ENCODE peak calls at places on chromosomes 6 and 20, in nine cellular contexts. A is colonic mucosa, U is cardiac muscle cell, N is IMR-90, Y is Caco-2, Z is HCT116, G is left lung, T is mammary epithelial cell, H is left ventricle myocardium inferior. E is an unnamed sample. For H3K4me1, the result is how much of the 10 kb centered on the place peaks cover.

GRCh38 chr6:56887086-56887485 is 67.8 kb upstream of the BEND6 start:
- DNase-seq in G (no peak), T (no peak), Z (no peak), N (no peak), H (no peak), A (no peak), Y (no peak), U (no peak), E (no peak)

GRCh38 chr6:11096109-11096508 is 2.5 kb downstream of the SMIM13 start:
- DNase-seq in H (no peak), Y (peak), G (no peak), A (peak), U (peak), T (peak), N (peak), Z (peak), E (no peak)

GRCh38 chr6:163355471-163355991 is 59.0 kb upstream of the QKI start:
- DNase-seq in G (peak), H (peak), Y (no peak), U (peak), T (peak), N (peak), A (peak), Z (no peak), E (peak)

GRCh38 chr20:4604580-4604979 is 117.1 kb upstream of the PRND start:
- DNase-seq in U (no peak), N (no peak), T (no peak), Y (no peak), Z (no peak), G (no peak), H (no peak), A (no peak), E (no peak)

GRCh38 chr6:150865406-150866146 is at the start of gene MTHFD1L:
- DNase-seq in N (peak), G (peak), T (peak), Z (peak), A (peak), Y (peak), U (peak), H (peak), E (peak)

GRCh38 chr6:107275330-107275865 is 160.1 kb upstream of the BEND3 start:
- DNase-seq in A (no peak), H (no peak), N (peak), Y (peak), U (peak), Z (no peak), T (no peak), G (no peak), E (no peak)

GRCh38 chr20:22921595-22922421 is 113.3 kb upstream of the SSTR4 start:
- DNase-seq in Z (no peak), T (peak), N (peak), U (peak), H (no peak), Y (no peak), G (no peak), A (no peak), E (no peak)

GRCh38 chr6:43855247-43855646 is 85.2 kb downstream of the VEGFA start:
- DNase-seq in A (no peak), Z (no peak), G (no peak), H (no peak), Y (no peak), N (no peak), T (no peak), U (no peak), E (no peak)

GRCh38 chr20:3690413-3690812 is 8.6 kb upstream of the ADAM33 start:
- DNase-seq in N (no peak), H (no peak), U (no peak), A (no peak), T (no peak), Z (no peak), G (no peak), Y (no peak), E (no peak)

GRCh38 chr6:139336488-139336887 is 38.0 kb downstream of the CITED2 start:
- DNase-seq in A (no peak), H (peak), T (peak), Y (no peak), N (peak), U (peak), Z (no peak), G (peak), E (peak)

GRCh38 chr6:169642455-169642854 is 59.4 kb downstream of the WDR27 start:
- DNase-seq in T (no peak), Z (no peak), H (no peak), N (no peak), A (no peak), G (no peak), U (no peak), Y (no peak), E (no peak)

GRCh38 chr6:5115168-5115567 is 30.0 kb downstream of the PPP1R3G start:
- DNase-seq in H (peak), N (peak), Z (no peak), G (no peak), T (no peak), Y (peak), U (peak), A (peak), E (no peak)

GRCh38 chr6:163282672-163283071 is 131.8 kb upstream of the QKI start:
- DNase-seq in T (no peak), A (no peak), G (no peak), Y (no peak), N (no peak), Z (no peak), U (peak), H (no peak), E (no peak)

GRCh38 chr6:110618591-110619267 is 142.3 kb upstream of the SLC22A16 start:
- DNase-seq in G (no peak), N (peak), U (no peak), A (no peak), Y (peak), Z (peak), T (no peak), H (no peak), E (no peak)

GRCh38 chr6:28357036-28357435 is 7.3 kb downstream of the ZKSCAN3 start:
- DNase-seq in U (peak), Y (no peak), A (no peak), T (no peak), N (peak), H (no peak), G (no peak), Z (no peak), E (no peak)

GRCh38 chr6:158799051-158799792 is 19.9 kb downstream of the EZR start:
- DNase-seq in A (peak), G (no peak), Z (no peak), Y (no peak), T (no peak), H (no peak), U (peak), N (peak), E (no peak)

GRCh38 chr6:16206595-16207037 is 31.8 kb upstream of the GMPR start:
- DNase-seq in U (peak), T (peak), G (no peak), Z (peak), A (peak), N (peak), H (no peak), Y (peak), E (no peak)

GRCh38 chr20:58519940-58520712 is 4.9 kb upstream of the APCDD1L start:
- DNase-seq in U (no peak), T (no peak), Z (no peak), H (no peak), N (no peak), G (no peak), A (no peak), Y (no peak), E (no peak)

GRCh38 chr20:47886454-47887041 is 101.3 kb upstream of the SULF2 start:
- DNase-seq in H (no peak), U (no peak), T (no peak), A (no peak), G (no peak), N (no peak), Y (no peak), Z (no peak), E (no peak)

GRCh38 chr20:36950432-36951197 is 893 bp downstream of the SAMHD1 start:
- DNase-seq in T (peak), A (peak), H (peak), G (peak), N (peak), Z (no peak), Y (peak), U (peak), E (peak)

GRCh38 chr6:142028527-142028926 is 104.2 kb upstream of the GJE1 start:
- DNase-seq in G (no peak), H (no peak), U (no peak), A (no peak), T (no peak), N (no peak), Y (no peak), Z (no peak), E (no peak)

GRCh38 chr20:53942121-53942816 is 128.1 kb downstream of the BCAS1 start:
- DNase-seq in Y (no peak), U (no peak), Z (no peak), H (no peak), N (no peak), G (no peak), T (no peak), A (no peak), E (no peak)

GRCh38 chr6:155234687-155235543 is 28.9 kb upstream of the CLDN20 start:
- DNase-seq in H (no peak), Y (no peak), U (peak), N (peak), Z (no peak), T (no peak), A (no peak), G (no peak), E (no peak)

GRCh38 chr20:52434041-52434425 is 242.5 kb upstream of the ZFP64 start:
- DNase-seq in T (no peak), G (no peak), Z (no peak), N (no peak), U (peak), Y (no peak), H (no peak), A (no peak), E (no peak)

GRCh38 chr20:17960927-17961599 is 7.5 kb downstream of the SNX5 start:
- DNase-seq in Z (no peak), T (no peak), G (no peak), U (peak), A (peak), H (peak), N (peak), Y (no peak), E (no peak)

GRCh38 chr6:141326426-141326825 is 806.3 kb upstream of the GJE1 start:
- DNase-seq in T (peak), N (peak), U (peak), Z (peak), H (no peak), Y (no peak), G (no peak), A (no peak), E (no peak)

GRCh38 chr6:43948527-43949450 is 178.5 kb downstream of the MRPL14 start:
- DNase-seq in Y (no peak), Z (no peak), U (peak), A (no peak), T (no peak), H (no peak), N (peak), G (no peak), E (no peak)

GRCh38 chr6:72621243-72622093 is at the start of gene KCNQ5:
- DNase-seq in H (no peak), T (peak), G (no peak), A (no peak), Y (no peak), Z (no peak), N (no peak), U (peak), E (peak)

GRCh38 chr6:125357515-125358256 is 55.9 kb upstream of the HDDC2 start:
- DNase-seq in N (no peak), A (no peak), T (no peak), G (no peak), H (peak), U (peak), Y (no peak), Z (no peak), E (no peak)

GRCh38 chr6:155142163-155142901 is 121.5 kb upstream of the CLDN20 start:
- DNase-seq in H (no peak), G (no peak), Y (no peak), Z (no peak), T (no peak), N (no peak), U (peak), A (no peak), E (no peak)

GRCh38 chr6:102387351-102388033 is 994.0 kb downstream of the GRIK2 start:
- DNase-seq in Z (no peak), N (no peak), H (no peak), U (no peak), G (no peak), Y (no peak), T (peak), A (no peak), E (no peak)

GRCh38 chr6:8082954-8083858 is 19.0 kb upstream of the BLOC1S5 start:
- DNase-seq in Z (peak), G (no peak), A (no peak), U (peak), Y (no peak), T (peak), H (no peak), N (peak), E (no peak)
- H3K4me1 ChIP-seq in Z (half or more), G (half or more), A (under half), U (under half), Y (half or more), T (under half), H (under half), N (under half), E (under half)

GRCh38 chr6:128327890-128328289 is 192.5 kb downstream of the PTPRK start:
- DNase-seq in Z (peak), A (no peak), N (peak), T (no peak), H (no peak), Y (peak), U (peak), G (no peak), E (no peak)
- TF ChIP-seq CTCF in Z (peak), A (peak), N (peak), T (peak), H (peak), Y (peak), U (peak), G (peak), E (peak)

GRCh38 chr20:43940518-43941225 is 26.0 kb downstream of the TOX2 start:
- DNase-seq in A (no peak), Z (no peak), N (no peak), T (no peak), G (no peak), Y (no peak), U (no peak), H (no peak), E (no peak)
- H3K4me1 ChIP-seq in A (under half), Z (half or more), N (half or more), T (half or more), G (half or more), Y (under half), U (under half), H (under half), E (under half)

DNA sequence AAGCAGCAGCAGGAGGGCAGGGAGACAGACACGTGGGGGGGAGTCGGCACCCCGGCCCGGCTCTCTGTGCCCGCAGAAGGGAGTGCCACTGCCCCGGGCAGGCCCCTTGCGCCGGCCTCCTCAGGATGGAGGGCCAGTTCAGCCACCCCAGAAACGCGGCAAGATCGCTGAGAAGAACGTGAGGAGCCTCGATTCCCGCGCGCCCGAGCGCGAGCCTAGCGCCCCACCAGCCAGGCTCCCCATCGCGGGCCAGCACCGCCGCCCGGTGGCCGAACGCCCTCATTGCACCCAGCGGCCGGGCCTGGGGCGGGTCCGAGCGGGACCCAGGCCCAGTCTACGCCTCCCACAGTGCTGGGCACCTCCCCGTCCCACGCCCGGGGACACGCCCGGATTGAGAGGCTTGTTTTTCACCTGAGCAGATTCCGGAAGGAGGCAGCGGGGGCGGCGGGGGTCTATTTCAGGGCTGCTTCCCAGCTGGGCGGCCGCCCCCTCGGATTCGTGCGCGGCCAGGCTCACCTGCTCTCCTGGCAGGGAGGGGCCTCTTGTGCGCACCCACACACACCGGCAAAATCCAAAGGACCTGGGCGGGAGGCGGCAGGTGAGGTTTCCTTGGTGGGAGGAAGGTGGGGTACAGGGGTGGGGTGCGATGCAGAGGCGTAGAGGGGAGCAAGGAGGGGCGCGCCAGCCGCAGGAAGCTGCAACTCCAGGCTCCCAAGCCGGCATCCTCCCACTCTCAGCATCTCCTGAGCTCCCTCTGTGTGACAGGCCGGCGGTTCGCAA is 9.0 kb upstream of the GRM4 start:
- DNase-seq in T (no peak), Y (peak), Z (no peak), H (peak), U (peak), A (peak), G (peak), N (peak), E (peak)
- TF ChIP-seq CTCF in T (peak), Y (peak), Z (peak), H (peak), U (peak), A (peak), G (peak), N (peak), E (peak)

DNA sequence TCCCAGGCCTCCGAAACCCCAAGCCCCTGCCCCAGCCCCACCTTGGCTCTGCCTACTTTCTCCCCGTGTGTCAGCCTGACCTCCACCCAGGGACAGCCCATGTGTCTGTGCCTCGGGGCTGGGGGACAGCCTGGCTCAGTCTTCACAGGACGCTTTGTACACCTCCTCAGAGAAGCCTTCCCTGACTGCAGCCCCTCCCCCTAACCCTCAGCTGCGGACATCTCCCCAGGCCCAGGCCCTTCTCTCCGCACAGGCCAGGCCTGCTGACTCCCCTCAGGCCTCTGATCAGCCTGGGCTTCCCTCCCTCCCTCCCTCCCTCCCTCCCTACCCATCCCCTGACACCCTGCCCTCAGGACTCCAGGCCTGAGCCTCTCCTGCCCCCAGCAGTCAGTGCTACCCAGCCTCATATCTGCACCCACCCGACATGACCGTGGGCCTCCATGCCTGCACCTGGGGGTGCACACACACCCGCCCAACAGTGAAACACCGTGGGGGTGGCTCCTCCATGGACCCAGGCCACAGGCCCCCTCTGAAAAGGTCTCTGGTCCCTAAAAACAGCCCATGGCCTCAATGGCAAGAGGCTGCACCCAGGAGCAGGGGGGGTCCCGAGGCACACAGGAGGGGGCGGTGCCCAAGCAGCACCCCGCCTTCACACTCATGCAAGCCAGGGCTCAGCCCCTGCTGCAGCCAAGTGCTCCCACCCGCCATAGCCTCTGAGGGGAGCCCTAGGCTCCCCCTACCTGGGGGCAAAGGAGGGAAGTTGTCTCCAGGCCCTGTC is 12.9 kb downstream of the LAMA5 start:
- DNase-seq in U (no peak), T (no peak), H (no peak), Z (no peak), N (no peak), G (no peak), A (no peak), Y (no peak), E (peak)
- H3K4me1 ChIP-seq in U (under half), T (half or more), H (half or more), Z (half or more), N (under half), G (half or more), A (under half), Y (half or more), E (half or more)

GRCh38 chr6:149845549-149845948 is 18.6 kb downstream of the LRP11 start:
- DNase-seq in U (no peak), Y (no peak), H (no peak), Z (no peak), T (no peak), N (no peak), G (no peak), A (no peak), E (no peak)

GRCh38 chr6:149843051-149843633 is 21.0 kb downstream of the LRP11 start:
- DNase-seq in H (peak), N (no peak), U (no peak), G (no peak), A (no peak), Z (no peak), Y (no peak), T (no peak), E (no peak)

GRCh38 chr6:149844480-149844879 is 19.7 kb downstream of the LRP11 start:
- DNase-seq in U (no peak), T (no peak), H (no peak), G (no peak), Z (no peak), N (no peak), Y (no peak), A (no peak), E (no peak)

GRCh38 chr6:149842331-149842730 is 21.8 kb downstream of the LRP11 start:
- DNase-seq in G (no peak), T (no peak), Y (peak), A (no peak), Z (no peak), U (no peak), N (no peak), H (no peak), E (no peak)

DNA sequence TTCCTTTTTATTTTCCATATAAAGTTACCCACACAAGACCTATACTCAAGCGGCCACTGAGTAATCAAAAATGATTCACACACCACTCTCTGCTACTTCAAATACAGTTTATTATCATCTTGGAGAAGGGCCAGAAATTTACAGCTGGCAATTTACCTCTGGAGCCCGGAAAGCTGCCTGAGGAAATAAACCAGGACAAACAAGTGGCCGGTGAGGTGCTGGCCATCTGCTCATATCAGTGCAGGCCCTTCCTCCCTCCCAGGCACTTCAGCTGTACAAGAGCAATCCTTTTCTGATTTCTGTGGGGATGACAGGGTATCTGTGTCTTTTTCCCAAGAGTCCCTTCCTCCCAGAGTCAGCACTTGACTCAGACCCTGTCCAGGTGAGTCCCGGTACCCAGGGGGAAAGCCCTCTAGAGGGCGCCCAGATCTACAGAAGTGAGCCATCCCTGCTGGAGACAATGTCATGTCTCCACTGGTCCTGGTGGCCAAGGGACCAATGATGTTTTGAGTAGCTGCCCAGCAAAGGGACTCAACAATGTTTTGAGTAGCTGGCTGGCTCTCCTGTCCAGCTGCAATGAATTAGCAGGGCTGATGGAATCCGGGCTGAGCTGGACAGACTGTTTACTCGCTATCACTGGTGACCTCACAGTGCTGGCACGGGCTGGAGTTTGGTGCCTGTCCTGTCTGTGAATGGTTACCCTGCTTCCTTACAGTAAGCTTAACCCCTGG is 23.6 kb downstream of the LRP11 start:
- DNase-seq in T (peak), G (peak), Y (peak), H (peak), A (peak), U (peak), N (peak), Z (peak), E (peak)
- TF ChIP-seq CTCF in T (peak), G (peak), Y (peak), H (peak), A (peak), U (peak), N (peak), Z (peak), E (peak)

DNA sequence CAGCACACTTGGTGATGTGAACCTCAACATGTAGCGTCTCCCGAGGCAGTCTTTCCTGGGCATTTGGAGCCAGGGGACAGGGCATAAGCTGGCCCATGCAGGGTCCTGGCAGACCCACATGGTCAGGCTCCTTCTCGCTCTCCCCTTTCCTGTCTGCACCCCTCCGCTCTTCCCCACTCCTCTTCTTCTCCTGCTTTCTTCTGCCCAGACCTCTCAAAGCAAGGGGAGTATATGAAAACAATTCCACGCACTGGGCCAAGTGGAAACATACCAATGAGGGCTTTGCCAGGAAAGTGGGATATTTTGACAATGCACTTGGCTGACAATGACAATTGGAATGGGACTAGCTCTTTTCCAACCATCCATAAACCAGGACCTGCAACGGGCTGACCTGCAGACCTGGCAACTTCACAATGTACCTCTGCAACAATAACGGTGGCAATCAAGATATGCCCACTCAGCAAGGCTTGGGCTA is 58.9 kb upstream of the TRAF3IP2 start:
- DNase-seq in Z (no peak), U (no peak), H (no peak), G (no peak), A (no peak), T (no peak), Y (no peak), N (no peak), E (no peak)
- H3K4me1 ChIP-seq in Z (under half), U (under half), H (half or more), G (under half), A (under half), T (under half), Y (under half), N (under half), E (half or more)